ENCODE peak calls at places on chromosomes 2 and 18, in four cellular contexts. G is neuronal stem cell, A is IMR-90, Q is right lobe of liver. W is an unnamed sample.

GRCh38 chr2:213187833-213188532 is 36.6 kb upstream of the IKZF2 start:
- DNase-seq in G (peak; percentile 80), A (peak; percentile 60), Q (no peak), W (peak; percentile 11)

GRCh38 chr18:63409301-63409700 is 13.0 kb downstream of the VPS4B start:
- DNase-seq in G (no peak), A (peak; percentile 63), Q (no peak), W (no peak)

GRCh38 chr18:67651438-67651837 is 134.9 kb upstream of the DSEL start:
- DNase-seq in G (no peak), A (no peak), Q (no peak), W (no peak)

GRCh38 chr2:105447476-105447875 is 48.6 kb upstream of the FHL2 start:
- DNase-seq in G (no peak), A (peak; percentile 41), Q (no peak), W (no peak)

GRCh38 chr2:162256621-162257020 is 13.4 kb upstream of the FAP start:
- DNase-seq in G (no peak), A (peak; percentile 37), Q (no peak), W (no peak)

GRCh38 chr18:13414102-13414501 is 195.5 kb downstream of the LDLRAD4 start:
- DNase-seq in G (no peak), A (no peak), Q (no peak), W (no peak)

GRCh38 chr18:23032030-23032582 is 99.0 kb downstream of the RBBP8 start:
- DNase-seq in G (no peak), A (peak; percentile 83), Q (no peak), W (peak; percentile 60)

GRCh38 chr2:158395166-158395565 is 61.4 kb downstream of the CCDC148 start:
- DNase-seq in G (no peak), A (no peak), Q (no peak), W (no peak)

GRCh38 chr2:75592028-75592427 is 31.3 kb upstream of the EVA1A start:
- DNase-seq in G (no peak), A (peak; percentile 76), Q (no peak), W (no peak)

GRCh38 chr18:9146224-9146623 is 9.6 kb downstream of the ANKRD12 start:
- DNase-seq in G (no peak), A (no peak), Q (no peak), W (no peak)
- H3K4me3 ChIP-seq in G (no peak overlapping the region), A (no peak overlapping the region), Q (no peak overlapping the region), W (no peak overlapping the region)

DNA sequence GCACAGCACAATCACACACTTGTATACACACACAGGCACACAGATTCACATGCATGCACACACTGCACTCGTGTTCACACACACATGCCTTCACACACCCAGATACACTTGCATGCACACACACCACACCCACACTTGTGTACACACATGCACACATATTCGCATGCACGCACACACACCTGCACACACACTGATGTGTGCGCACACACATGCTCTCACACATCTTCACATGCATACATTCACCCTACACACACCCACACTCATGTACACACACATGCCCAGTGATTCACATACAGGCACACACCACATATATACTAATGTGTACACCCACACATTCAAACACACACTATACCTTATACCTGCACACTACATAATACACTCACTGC is 181.7 kb downstream of the LOXHD1 start:
- DNase-seq in G (no peak), A (no peak), Q (no peak), W (no peak)
- H3K9me3 ChIP-seq in G (no peaks in the 10 kb centered on the region), A (no peaks in the 10 kb centered on the region), Q (no peaks in the 10 kb centered on the region), W (no peaks in the 10 kb centered on the region)

DNA sequence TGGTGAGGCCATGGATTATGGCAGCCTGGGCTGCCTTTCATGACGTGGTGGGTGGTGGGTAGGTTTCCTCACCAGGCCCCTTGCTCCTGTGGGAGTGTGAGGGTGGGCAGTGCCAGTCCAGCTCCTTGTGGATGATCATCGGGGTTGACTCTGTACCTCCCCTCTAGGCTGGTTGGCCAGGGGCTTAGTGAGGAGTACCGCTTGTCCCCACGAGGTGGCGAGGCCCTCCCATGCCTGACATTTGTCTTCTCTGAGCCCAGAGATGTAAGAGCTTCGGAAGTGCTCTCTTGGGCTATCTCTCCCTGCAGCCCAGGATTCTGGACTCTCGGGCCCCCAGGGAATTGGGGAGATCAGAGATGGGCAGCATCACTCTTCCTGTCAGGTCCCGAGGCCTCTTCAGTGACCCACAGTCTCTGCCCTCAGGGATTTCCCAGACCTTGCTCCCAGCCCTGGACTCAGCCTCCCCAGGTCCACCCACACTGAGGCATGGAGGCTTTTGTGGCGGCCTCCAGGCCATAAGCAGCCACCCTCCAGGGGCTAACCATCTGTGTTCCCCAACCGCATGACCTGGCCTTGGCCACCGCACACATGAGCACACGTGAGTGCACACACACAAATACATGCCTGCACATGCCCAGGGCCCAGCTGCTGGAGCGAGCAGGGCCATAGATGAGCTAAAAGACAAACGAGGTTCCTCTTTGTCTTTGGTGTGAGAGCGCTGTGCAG is 6.5 kb downstream of the SPR start:
- DNase-seq in G (no peak), A (peak; percentile 73), Q (no peak), W (peak; percentile 77)
- H3K27me3 ChIP-seq in G (peaks cover 5% of the 10 kb centered on the region), A (peaks cover 30% of the 10 kb centered on the region), Q (no peaks in the 10 kb centered on the region), W (peaks cover 2% of the 10 kb centered on the region)

DNA sequence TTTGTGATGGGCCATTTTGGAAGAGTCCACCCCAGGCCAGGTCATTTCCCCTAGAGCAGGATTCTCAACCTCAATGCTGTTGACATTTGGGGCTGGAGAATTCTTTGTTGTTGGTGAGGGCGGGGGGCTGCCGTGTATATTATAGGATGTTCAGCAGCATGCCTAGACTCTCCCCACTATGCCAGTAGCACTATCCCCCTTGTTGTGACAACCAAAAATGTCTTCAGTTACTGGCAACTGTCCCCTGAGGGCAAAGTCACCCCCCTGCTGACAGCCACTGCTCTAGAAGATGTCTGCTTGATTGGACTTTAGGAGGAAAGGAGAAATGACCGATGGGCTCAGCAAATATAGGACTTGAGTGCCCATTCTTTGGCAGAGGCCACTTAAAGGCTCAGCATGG is 61.0 kb upstream of the MCFD2 start:
- DNase-seq in G (no peak), A (no peak), Q (no peak), W (no peak)
- H3K4me3 ChIP-seq in G (no peak overlapping the region), A (no peak overlapping the region), Q (no peak overlapping the region), W (no peak overlapping the region)

GRCh38 chr2:196649202-196649601 is 9.7 kb downstream of the CCDC150 start:
- DNase-seq in G (no peak), A (no peak), Q (no peak), W (no peak)

GRCh38 chr2:196653843-196654242 is 14.3 kb downstream of the CCDC150 start:
- DNase-seq in G (no peak), A (no peak), Q (no peak), W (no peak)

GRCh38 chr2:196657332-196657731 is 17.8 kb downstream of the CCDC150 start:
- DNase-seq in G (no peak), A (no peak), Q (no peak), W (no peak)

GRCh38 chr2:196652869-196653268 is 13.4 kb downstream of the CCDC150 start:
- DNase-seq in G (no peak), A (no peak), Q (no peak), W (no peak)

GRCh38 chr2:196651387-196652094 is 12.0 kb downstream of the CCDC150 start:
- DNase-seq in G (no peak), A (no peak), Q (no peak), W (no peak)
- H3K9me3 ChIP-seq in G (peaks cover 87% of the 10 kb centered on the region), A (peaks cover 16% of the 10 kb centered on the region), Q (no peaks in the 10 kb centered on the region), W (peaks cover 13% of the 10 kb centered on the region)

DNA sequence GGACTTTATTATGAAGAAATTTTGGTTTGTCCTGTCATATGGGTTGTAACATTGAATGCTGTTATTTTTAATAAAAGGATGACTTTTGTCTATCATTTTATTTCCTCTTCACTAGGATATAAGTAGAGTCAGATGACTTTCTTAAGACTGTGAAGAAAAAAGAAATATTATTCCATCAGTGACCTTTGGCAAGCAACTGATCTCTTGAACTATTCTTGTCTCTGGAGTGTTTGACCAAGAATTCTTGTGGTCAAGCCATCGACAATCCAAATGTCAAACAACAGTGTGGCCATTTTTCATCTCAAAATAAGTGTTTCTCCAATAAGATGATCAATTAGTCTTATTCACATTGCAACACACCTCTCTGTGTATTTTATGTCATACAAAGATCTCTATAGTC is 24.9 kb downstream of the HOXD1 start:
- DNase-seq in G (no peak), A (no peak), Q (no peak), W (no peak)
- H3K27me3 ChIP-seq in G (no peaks in the 10 kb centered on the region), A (no peaks in the 10 kb centered on the region), Q (no peaks in the 10 kb centered on the region), W (no peaks in the 10 kb centered on the region)

GRCh38 chr18:26228562-26229260 is 2.5 kb downstream of the TAF4B start:
- DNase-seq in G (no peak), A (no peak), Q (no peak), W (no peak)
- H3K4me3 ChIP-seq in G (no peak overlapping the region), A (no peak overlapping the region), Q (no peak overlapping the region), W (peak overlapping the region; percentile 81)

DNA sequence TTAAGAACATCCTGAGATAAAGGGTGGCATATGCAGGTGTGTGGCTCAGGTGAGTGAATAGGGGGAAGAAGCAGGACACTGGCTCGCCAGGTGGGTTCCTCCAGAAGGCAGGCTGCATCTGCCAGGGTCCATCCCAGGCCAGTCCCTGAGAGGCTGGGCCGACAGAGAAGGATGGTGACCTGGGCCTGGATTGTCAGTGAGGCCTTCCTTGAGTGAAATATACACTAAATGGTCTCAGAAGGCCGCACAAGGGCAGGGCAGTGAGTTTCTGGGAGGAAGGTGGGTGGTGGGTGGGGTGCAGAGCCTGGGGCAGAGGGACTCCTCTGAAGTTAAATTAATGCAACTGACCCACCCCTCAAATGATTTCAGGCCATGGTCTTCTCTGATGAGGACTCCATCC is 182.1 kb downstream of the ANKRD30B start:
- DNase-seq in G (no peak), A (no peak), Q (no peak), W (no peak)
- H3K9me3 ChIP-seq in G (no peaks in the 10 kb centered on the region), A (peaks cover 43% of the 10 kb centered on the region), Q (no peaks in the 10 kb centered on the region), W (no peaks in the 10 kb centered on the region)

GRCh38 chr2:10910625-10911024 is 1.1 kb upstream of the KCNF1 start:
- DNase-seq in G (no peak), A (no peak), Q (no peak), W (no peak)
- H3K27me3 ChIP-seq in G (peaks cover 33% of the 10 kb centered on the region), A (no peaks in the 10 kb centered on the region), Q (peaks cover 10% of the 10 kb centered on the region), W (peaks cover 23% of the 10 kb centered on the region)

GRCh38 chr2:43637030-43637803 is at the start of gene PLEKHH2:
- DNase-seq in G (peak; percentile 90), A (peak; percentile 83), Q (peak; percentile 89), W (peak; percentile 78)
- H3K4me3 ChIP-seq in G (peak within 1 kb of the TSS; percentile 87), A (peak within 1 kb of the TSS; percentile 73), Q (peak within 1 kb of the TSS; percentile 68), W (peak within 1 kb of the TSS; percentile 83)

W was measured in HAP-1.